ENCODE peak calls at places on chromosome 20, in seven cellular contexts. One of them, this sample, is unnamed.

GRCh38 chr20:39954585-39954984 is 734.5 kb downstream of the MAFB start:
- DNase-seq in esophagus squamous epithelium: no peak
- DNase-seq in DMS79: no peak
- DNase-seq in testis: peak; percentile 20
- DNase-seq in fibroblast of lung: no peak
- DNase-seq in T follicular helper cell: no peak
- DNase-seq in left lobe of liver: no peak
- DNase-seq in this sample: no peak

GRCh38 chr20:32971703-32972161 is 32.5 kb downstream of the SUN5 start:
- DNase-seq in testis: no peak
- DNase-seq in DMS79: no peak
- DNase-seq in T follicular helper cell: no peak
- DNase-seq in esophagus squamous epithelium: no peak
- DNase-seq in fibroblast of lung: no peak
- DNase-seq in left lobe of liver: no peak
- DNase-seq in this sample: peak; percentile 51

GRCh38 chr20:43981535-43981934 is 66.9 kb downstream of the TOX2 start:
- DNase-seq in fibroblast of lung: no peak
- DNase-seq in left lobe of liver: peak; percentile 21
- DNase-seq in T follicular helper cell: no peak
- DNase-seq in testis: no peak
- DNase-seq in DMS79: no peak
- DNase-seq in esophagus squamous epithelium: no peak
- DNase-seq in this sample: no peak

GRCh38 chr20:39195495-39196129 is 233.5 kb downstream of the DHX35 start:
- DNase-seq in DMS79: no peak
- DNase-seq in esophagus squamous epithelium: no peak
- DNase-seq in T follicular helper cell: no peak
- DNase-seq in fibroblast of lung: no peak
- DNase-seq in left lobe of liver: no peak
- DNase-seq in testis: no peak
- DNase-seq in this sample: no peak

GRCh38 chr20:16761305-16761829 is 13.2 kb downstream of the OTOR start:
- DNase-seq in fibroblast of lung: peak; percentile 59
- DNase-seq in left lobe of liver: peak; percentile 48
- DNase-seq in DMS79: peak; percentile 25
- DNase-seq in esophagus squamous epithelium: no peak
- DNase-seq in testis: peak; percentile 57
- DNase-seq in T follicular helper cell: peak; percentile 21
- DNase-seq in this sample: no peak

GRCh38 chr20:62576815-62577214 is 65.5 kb upstream of the SLCO4A1 start:
- DNase-seq in fibroblast of lung: peak; percentile 19
- DNase-seq in left lobe of liver: no peak
- DNase-seq in testis: peak; percentile 41
- DNase-seq in esophagus squamous epithelium: no peak
- DNase-seq in DMS79: no peak
- DNase-seq in T follicular helper cell: no peak
- DNase-seq in this sample: no peak

GRCh38 chr20:36114707-36115106 is 39.8 kb upstream of the EPB41L1 start:
- DNase-seq in T follicular helper cell: no peak
- DNase-seq in left lobe of liver: no peak
- DNase-seq in esophagus squamous epithelium: no peak
- DNase-seq in DMS79: no peak
- DNase-seq in testis: no peak
- DNase-seq in fibroblast of lung: no peak
- DNase-seq in this sample: no peak

GRCh38 chr20:22604815-22605214 is 20.4 kb upstream of the FOXA2 start:
- DNase-seq in esophagus squamous epithelium: no peak
- DNase-seq in left lobe of liver: no peak
- DNase-seq in DMS79: no peak
- DNase-seq in testis: no peak
- DNase-seq in T follicular helper cell: no peak
- DNase-seq in fibroblast of lung: no peak
- DNase-seq in this sample: no peak

GRCh38 chr20:14925286-14925685 is 587.9 kb upstream of the FLRT3 start:
- DNase-seq in esophagus squamous epithelium: no peak
- DNase-seq in testis: no peak
- DNase-seq in DMS79: no peak
- DNase-seq in fibroblast of lung: peak; percentile 25
- DNase-seq in left lobe of liver: no peak
- DNase-seq in T follicular helper cell: no peak
- DNase-seq in this sample: no peak